ENCODE peak calls at places on chromosomes 16 and 17, in seven cellular contexts. W is neuronal stem cell, L is IMR-90, I is H1, Q is mesendoderm, V is mesenchymal stem cell, J is trophoblast cell. B is an unnamed sample.

GRCh38 chr16:2190659-2191445 is 5.6 kb downstream of the CASKIN1 start:
- DNase-seq in I (no peak), L (no peak), V (no peak), J (no peak), W (no peak), Q (no peak), B (no peak)

GRCh38 chr17:48269209-48269608 is 160.8 kb downstream of the SKAP1 start:
- DNase-seq in I (no peak), V (no peak), J (no peak), L (no peak), Q (no peak), W (no peak), B (no peak)

GRCh38 chr17:75783069-75783783 is 1.4 kb upstream of the UNK start:
- DNase-seq in V (peak), Q (peak), L (peak), W (no peak), I (no peak), J (peak), B (no peak)

GRCh38 chr16:19926449-19927390 is 42.1 kb upstream of the GPRC5B start:
- DNase-seq in V (peak), Q (peak), J (no peak), I (no peak), L (peak), W (no peak), B (peak)

GRCh38 chr16:88686062-88686438 is 257 bp downstream of the SNAI3 start:
- DNase-seq in W (no peak), I (no peak), J (no peak), Q (no peak), L (no peak), V (peak), B (no peak)

GRCh38 chr16:65490296-65490695 is 368.4 kb upstream of the CDH11 start:
- DNase-seq in W (no peak), J (no peak), V (no peak), I (no peak), Q (no peak), L (no peak), B (no peak)

GRCh38 chr17:1412185-1413110 is 12.4 kb upstream of the YWHAE start:
- DNase-seq in W (no peak), I (no peak), L (no peak), J (peak), V (no peak), Q (no peak), B (no peak)

GRCh38 chr16:89319883-89320716 is 102.6 kb downstream of the ZNF778 start:
- DNase-seq in I (no peak), Q (peak), L (peak), V (peak), W (no peak), J (peak), B (peak)

GRCh38 chr17:15306406-15306970 is 34.9 kb downstream of the TEKT3 start:
- DNase-seq in V (peak), Q (no peak), I (no peak), W (no peak), L (peak), J (no peak), B (no peak)

GRCh38 chr16:51621610-51622009 is 470.5 kb upstream of the SALL1 start:
- DNase-seq in J (no peak), I (no peak), V (peak), Q (peak), W (no peak), L (no peak), B (no peak)

GRCh38 chr17:10843806-10844205 is 5.9 kb upstream of the PIRT start:
- DNase-seq in J (no peak), Q (peak), W (no peak), L (no peak), V (no peak), I (peak), B (peak)

GRCh38 chr17:7014261-7014994 is 2.0 kb downstream of the RNASEK start:
- DNase-seq in L (peak), J (peak), V (peak), Q (peak), W (peak), I (peak), B (peak)

GRCh38 chr17:58813712-58814111 is 58.1 kb downstream of the PPM1E start:
- DNase-seq in I (no peak), W (no peak), J (no peak), Q (no peak), V (no peak), L (no peak), B (no peak)

GRCh38 chr17:77723909-77724875 is 234.3 kb upstream of the TNRC6C start:
- DNase-seq in V (no peak), J (no peak), L (no peak), Q (no peak), I (peak), W (no peak), B (peak)

GRCh38 chr17:44557653-44558285 is 485 bp downstream of the FZD2 start:
- DNase-seq in L (peak), W (no peak), J (peak), V (peak), I (peak), Q (peak), B (peak)

GRCh38 chr17:50423553-50424159 is 2.4 kb upstream of the ACSF2 start:
- DNase-seq in V (peak), I (no peak), Q (peak), L (peak), W (no peak), J (peak), B (no peak)

GRCh38 chr17:50428831-50429424 is 2.9 kb downstream of the ACSF2 start:
- DNase-seq in W (no peak), V (no peak), I (no peak), J (peak), L (no peak), Q (no peak), B (no peak)

GRCh38 chr16:9683677-9684076 is 498.6 kb downstream of the GRIN2A start:
- DNase-seq in I (no peak), W (no peak), J (no peak), V (no peak), Q (no peak), L (no peak), B (no peak)

GRCh38 chr16:3170440-3171180 is 17.4 kb upstream of the OR1F1 start:
- DNase-seq in J (no peak), W (no peak), V (peak), Q (peak), L (no peak), I (peak), B (peak)

GRCh38 chr16:20265019-20265418 is 62.3 kb downstream of the GP2 start:
- DNase-seq in Q (no peak), I (no peak), L (no peak), V (no peak), J (no peak), W (no peak), B (no peak)

GRCh38 chr17:41654134-41654907 is 29.9 kb upstream of the KRT17 start:
- DNase-seq in I (no peak), L (no peak), J (peak), V (no peak), Q (no peak), W (no peak), B (no peak)

GRCh38 chr16:87322833-87323726 is 5.9 kb upstream of the C16orf95 start:
- DNase-seq in I (no peak), L (no peak), Q (no peak), V (no peak), W (no peak), J (no peak), B (no peak)

GRCh38 chr17:7363311-7363710 is 8.4 kb downstream of the TMEM95 start:
- DNase-seq in V (no peak), J (peak), W (no peak), Q (no peak), L (peak), I (no peak), B (no peak)

GRCh38 chr17:70527364-70527888 is 358.1 kb downstream of the KCNJ2 start:
- DNase-seq in J (no peak), V (no peak), Q (no peak), I (no peak), L (no peak), W (no peak), B (no peak)

GRCh38 chr17:338442-339192 is 14.0 kb downstream of the RPH3AL start:
- DNase-seq in I (no peak), L (no peak), V (peak), Q (no peak), J (no peak), W (no peak), B (peak)

GRCh38 chr16:72501739-72502653 is 330.0 kb upstream of the PMFBP1 start:
- DNase-seq in V (peak), I (peak), J (peak), Q (peak), L (peak), W (peak), B (peak)

GRCh38 chr16:29662729-29663019 is 373 bp upstream of the SPN start:
- DNase-seq in L (no peak), I (no peak), J (no peak), V (no peak), Q (no peak), W (no peak), B (no peak)

GRCh38 chr16:64089697-64090096 is 1032.2 kb downstream of the CDH11 start:
- DNase-seq in I (no peak), Q (peak), J (peak), W (peak), L (peak), V (peak), B (peak)

GRCh38 chr16:84459941-84460405 is 44.5 kb downstream of the MEAK7 start:
- DNase-seq in L (no peak), I (no peak), W (no peak), J (no peak), V (no peak), Q (no peak), B (no peak)

GRCh38 chr16:88642881-88643545 is 4.6 kb downstream of the IL17C start:
- DNase-seq in W (no peak), I (no peak), J (no peak), V (no peak), Q (peak), L (no peak), B (no peak)

GRCh38 chr16:10578474-10579316 is 1.7 kb downstream of the EMP2 start:
- DNase-seq in V (no peak), L (no peak), J (no peak), I (no peak), W (no peak), Q (no peak), B (no peak)

GRCh38 chr16:14475370-14476139 is 154.5 kb downstream of the PARN start:
- DNase-seq in V (no peak), I (no peak), L (peak), J (no peak), Q (no peak), W (no peak), B (no peak)

GRCh38 chr17:83196088-83196765 is 116.8 kb downstream of the METRNL start:
- DNase-seq in Q (no peak), J (no peak), L (peak), W (no peak), V (no peak), I (no peak), B (no peak)

GRCh38 chr17:63635787-63636186 is 13.6 kb downstream of the MAP3K3 start:
- DNase-seq in J (no peak), L (no peak), I (no peak), V (no peak), Q (no peak), W (no peak), B (no peak)

GRCh38 chr16:14676633-14677032 is 17.5 kb downstream of the PLA2G10 start:
- DNase-seq in Q (no peak), W (no peak), V (no peak), I (no peak), L (no peak), J (no peak), B (no peak)

GRCh38 chr17:82552580-82552979 is 33.0 kb downstream of the FOXK2 start:
- DNase-seq in I (no peak), J (peak), V (no peak), W (no peak), Q (no peak), L (no peak), B (no peak)

GRCh38 chr17:28366605-28367004 is 1.6 kb upstream of the SEBOX start:
- DNase-seq in L (no peak), I (no peak), V (no peak), W (no peak), Q (peak), J (no peak), B (peak)

GRCh38 chr17:28363776-28364650 is 986 bp downstream of the SEBOX start:
- DNase-seq in V (no peak), W (no peak), J (no peak), Q (no peak), I (no peak), L (no peak), B (no peak)

GRCh38 chr17:28363186-28363585 is 1.8 kb downstream of the SEBOX start:
- DNase-seq in I (no peak), Q (no peak), W (no peak), L (no peak), V (no peak), J (no peak), B (no peak)

GRCh38 chr17:28365487-28365886 is 488 bp upstream of the SEBOX start:
- DNase-seq in W (no peak), L (no peak), Q (no peak), I (no peak), V (no peak), J (no peak), B (no peak)

GRCh38 chr17:28364665-28365363 is at the start of gene SEBOX:
- DNase-seq in J (no peak), W (no peak), V (no peak), I (no peak), Q (no peak), L (no peak), B (no peak)
- H3K18ac ChIP-seq in J (no peak), W (no peak), V (no peak), I (no peak), Q (no peak), L (no peak), B (no peak)

DNA sequence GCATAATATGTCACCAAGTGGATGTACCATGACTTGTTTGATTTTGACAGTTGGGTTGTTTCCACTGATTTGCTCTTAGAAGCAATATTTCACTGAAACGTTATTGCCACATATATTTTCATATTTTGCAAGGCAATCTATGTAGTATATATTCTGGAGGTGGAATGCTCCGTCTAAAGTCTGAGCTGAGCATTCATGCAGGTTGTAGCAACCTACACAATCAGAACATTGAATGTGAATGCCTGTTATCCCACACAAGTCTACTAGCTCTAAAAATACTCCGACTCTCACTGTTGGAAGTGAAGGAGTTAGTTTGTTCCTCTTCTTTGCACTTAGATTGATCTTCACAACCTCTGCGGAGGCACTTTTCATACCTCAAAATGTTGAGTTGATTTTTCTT is 383.2 kb upstream of the EEF2KMT start:
- DNase-seq in V (no peak), Q (no peak), J (no peak), L (no peak), I (no peak), W (no peak), B (no peak)
- H3K18ac ChIP-seq in V (no peak), Q (no peak), J (no peak), L (no peak), I (no peak), W (no peak), B (no peak)

DNA sequence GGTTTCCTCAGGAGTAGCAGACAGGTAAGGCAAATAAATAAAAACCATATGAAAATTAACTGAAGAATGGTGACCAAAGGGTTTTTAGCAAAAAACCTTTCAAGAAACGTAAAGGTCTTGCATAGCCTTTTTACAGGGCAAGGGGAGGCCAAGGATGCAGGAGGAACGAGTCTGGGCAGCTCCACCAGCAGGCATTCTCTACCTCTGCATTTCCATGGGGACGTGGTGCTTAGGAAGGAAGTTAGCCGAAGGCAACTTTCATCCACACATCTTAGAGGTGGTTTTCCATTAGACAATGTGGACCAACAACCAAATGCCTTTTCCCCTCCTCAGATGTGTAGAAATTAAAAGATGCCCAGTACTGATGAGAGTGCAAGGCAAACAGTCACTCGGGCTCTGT is 20.7 kb downstream of the TOM1L2 start:
- DNase-seq in Q (no peak), L (no peak), V (no peak), J (peak), W (no peak), I (no peak), B (no peak)
- H3K18ac ChIP-seq in Q (no peak), L (peak), V (no peak), J (no peak), W (no peak), I (no peak), B (no peak)

GRCh38 chr17:43363181-43363925 is 35.4 kb upstream of the ARL4D start:
- DNase-seq in W (no peak), L (no peak), I (no peak), Q (no peak), J (no peak), V (no peak), B (no peak)

GRCh38 chr17:43360739-43361498 is 37.9 kb upstream of the ARL4D start:
- DNase-seq in V (peak), J (peak), Q (peak), L (peak), I (peak), W (peak), B (peak)

GRCh38 chr17:43366809-43367587 is 31.8 kb upstream of the ARL4D start:
- DNase-seq in J (no peak), W (no peak), I (peak), L (no peak), Q (peak), V (no peak), B (no peak)

GRCh38 chr17:43365356-43365755 is 33.4 kb upstream of the ARL4D start:
- DNase-seq in W (no peak), J (no peak), I (no peak), V (no peak), L (no peak), Q (no peak), B (no peak)

DNA sequence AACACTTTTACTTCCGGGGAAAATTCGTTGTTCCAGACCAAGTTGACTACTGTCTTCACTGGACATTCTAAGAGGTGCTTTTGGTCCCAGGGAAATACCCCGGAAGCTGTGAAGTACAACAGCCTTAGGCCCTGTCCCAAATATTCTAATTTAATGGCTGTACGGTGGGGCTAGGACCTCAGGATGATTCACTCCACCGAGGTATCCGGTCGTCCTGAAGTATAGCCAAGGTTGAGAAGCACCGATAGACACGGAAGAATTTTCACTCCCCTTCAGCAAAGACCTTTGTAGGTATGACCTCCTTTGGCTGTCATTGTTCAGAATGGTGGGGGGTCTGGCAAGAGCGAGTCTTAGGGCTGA is 34.9 kb upstream of the ARL4D start:
- DNase-seq in W (no peak), V (no peak), L (no peak), Q (no peak), J (no peak), I (no peak), B (no peak)
- H3K18ac ChIP-seq in W (no peak), V (no peak), L (no peak), Q (no peak), J (no peak), I (no peak), B (no peak)

DNA sequence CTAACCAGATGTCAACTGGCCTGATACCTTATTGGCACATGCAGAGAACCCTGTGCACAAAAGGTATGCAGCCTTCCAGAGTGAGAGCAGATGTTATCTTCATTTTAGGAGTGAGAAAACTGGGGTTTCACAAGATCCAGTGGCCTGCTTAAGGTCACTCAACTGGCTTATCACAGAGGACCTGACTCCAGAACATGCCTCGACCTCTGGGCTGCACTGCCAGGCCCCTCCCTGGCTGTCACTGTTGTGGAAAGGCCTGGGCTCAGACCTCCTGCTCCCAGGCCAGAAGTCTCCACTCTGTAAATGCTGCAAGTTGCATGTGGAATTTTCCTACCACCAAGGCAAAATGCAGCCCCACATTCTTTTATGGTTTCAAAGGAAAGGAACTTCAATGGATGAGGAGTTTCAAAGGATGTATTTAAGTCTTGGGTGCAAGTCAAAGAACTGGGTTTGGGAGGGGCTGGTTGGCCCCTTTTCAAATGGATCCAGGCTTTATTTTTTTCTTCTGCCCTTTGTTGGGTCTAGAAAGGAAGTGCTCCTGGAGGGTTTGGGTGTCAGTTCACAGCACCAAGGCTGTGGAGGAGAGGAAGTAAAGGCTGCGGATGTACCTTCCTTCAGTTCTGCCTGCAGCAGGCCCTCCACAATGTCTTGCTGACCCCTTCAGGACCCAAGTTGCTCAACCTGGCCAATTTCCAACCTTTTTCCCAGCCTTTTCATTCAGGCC is 30.4 kb upstream of the SMPD3 start:
- DNase-seq in W (no peak), J (peak), Q (peak), L (no peak), I (no peak), V (no peak), B (peak)
- H3K18ac ChIP-seq in W (no peak), J (peak), Q (no peak), L (no peak), I (peak), V (no peak), B (no peak)

B was measured in H9.